ENCODE peak calls at places on chromosomes 11 and 22, in ten cellular contexts. J, I, E, T, B, C, S, P, M and L are unnamed samples.

GRCh38 chr22:50326959-50327710 is at the start of gene DENND6B:
- DNase-seq in J (peak; percentile 77), I (peak; percentile 61), E (peak; percentile 61), T (no peak), B (no peak), C (peak; percentile 13), S (peak; percentile 86), P (peak; percentile 52), M (peak; percentile 71), L (peak; percentile 70)

GRCh38 chr11:134360050-134360835 is 28.5 kb downstream of the GLB1L2 start:
- DNase-seq in J (peak; percentile 4), I (peak; percentile 84), E (peak; percentile 65), T (no peak), B (no peak), C (no peak), S (peak; percentile 98), P (peak; percentile 53), M (peak; percentile 27), L (peak; percentile 55)

GRCh38 chr11:120835601-120836228 is 188.2 kb upstream of the TBCEL start:
- DNase-seq in J (no peak), I (peak; percentile 71), E (no peak), T (no peak), B (no peak), C (no peak), S (no peak), P (no peak), M (peak; percentile 10), L (peak; percentile 73)

GRCh38 chr22:48753752-48754517 is 1073.7 kb downstream of the BRD1 start:
- DNase-seq in J (no peak), I (no peak), E (no peak), T (no peak), B (no peak), C (no peak), S (no peak), P (no peak), M (no peak), L (no peak)

GRCh38 chr11:93025558-93026255 is 56.3 kb downstream of the MTNR1B start:
- DNase-seq in J (no peak), I (no peak), E (no peak), T (no peak), B (no peak), C (no peak), S (no peak), P (no peak), M (peak; percentile 38), L (no peak)

GRCh38 chr11:95832763-95833162 is 42.5 kb downstream of the CEP57 start:
- DNase-seq in J (no peak), I (no peak), E (no peak), T (no peak), B (no peak), C (no peak), S (no peak), P (no peak), M (peak; percentile 16), L (no peak)

GRCh38 chr11:69553416-69554357 is 72.2 kb downstream of the LINC01488 start:
- DNase-seq in J (no peak), I (no peak), E (no peak), T (no peak), B (no peak), C (no peak), S (no peak), P (no peak), M (no peak), L (no peak)

GRCh38 chr22:41285441-41285819 is 557 bp downstream of the RANGAP1 start:
- DNase-seq in J (peak; percentile 95), I (peak; percentile 97), E (peak; percentile 84), T (peak; percentile 0), B (peak; percentile 6), C (no peak), S (peak; percentile 49), P (peak; percentile 92), M (peak; percentile 93), L (peak; percentile 75)

GRCh38 chr11:106695506-106695905 is 322.8 kb downstream of the GUCY1A2 start:
- DNase-seq in J (no peak), I (no peak), E (no peak), T (no peak), B (no peak), C (no peak), S (no peak), P (no peak), M (peak; percentile 54), L (no peak)

GRCh38 chr22:23300476-23300875 is 120.2 kb downstream of the BCR start:
- DNase-seq in J (no peak), I (no peak), E (no peak), T (no peak), B (no peak), C (no peak), S (no peak), P (no peak), M (no peak), L (no peak)

GRCh38 chr11:17388609-17389204 is at the start of gene KCNJ11:
- DNase-seq in J (no peak), I (peak; percentile 14), E (no peak), T (no peak), B (no peak), C (no peak), S (no peak), P (no peak), M (no peak), L (no peak)

GRCh38 chr11:30333405-30333804 is 10.5 kb downstream of the ARL14EP start:
- DNase-seq in J (peak; percentile 7), I (no peak), E (no peak), T (no peak), B (no peak), C (no peak), S (no peak), P (peak; percentile 3), M (no peak), L (no peak)

GRCh38 chr11:75766449-75767227 is 1.9 kb upstream of the DGAT2 start:
- DNase-seq in J (no peak), I (peak; percentile 36), E (no peak), T (no peak), B (no peak), C (no peak), S (no peak), P (no peak), M (no peak), L (peak; percentile 20)

GRCh38 chr22:49825436-49825835 is 2.2 kb downstream of the BRD1 start:
- DNase-seq in J (peak; percentile 34), I (no peak), E (no peak), T (no peak), B (no peak), C (no peak), S (no peak), P (no peak), M (peak; percentile 29), L (no peak)

GRCh38 chr11:78586452-78587046 is 11.9 kb upstream of the NARS2 start:
- DNase-seq in J (no peak), I (no peak), E (no peak), T (no peak), B (no peak), C (no peak), S (no peak), P (no peak), M (peak; percentile 37), L (no peak)

GRCh38 chr22:45442120-45442519 is 28.6 kb downstream of the RIBC2 start:
- DNase-seq in J (no peak), I (no peak), E (no peak), T (no peak), B (no peak), C (no peak), S (no peak), P (no peak), M (no peak), L (no peak)

GRCh38 chr11:111296196-111296595 is 2.1 kb upstream of the POU2AF3 start:
- DNase-seq in J (no peak), I (no peak), E (no peak), T (no peak), B (no peak), C (no peak), S (no peak), P (no peak), M (no peak), L (no peak)

GRCh38 chr22:49763696-49764095 is 64.0 kb downstream of the BRD1 start:
- DNase-seq in J (no peak), I (no peak), E (no peak), T (no peak), B (no peak), C (no peak), S (no peak), P (no peak), M (no peak), L (no peak)

GRCh38 chr11:86781546-86781945 is 18.8 kb upstream of the PRSS23 start:
- DNase-seq in J (no peak), I (no peak), E (no peak), T (no peak), B (no peak), C (no peak), S (peak; percentile 52), P (no peak), M (no peak), L (no peak)

GRCh38 chr11:2933376-2934056 is 4.3 kb upstream of the PHLDA2 start:
- DNase-seq in J (peak; percentile 95), I (peak; percentile 72), E (peak; percentile 25), T (no peak), B (peak; percentile 86), C (no peak), S (peak; percentile 56), P (peak; percentile 58), M (peak; percentile 95), L (no peak)

GRCh38 chr11:34192481-34193401 is 87.3 kb downstream of the NAT10 start:
- DNase-seq in J (peak; percentile 89), I (peak; percentile 51), E (no peak), T (peak; percentile 11), B (peak; percentile 33), C (no peak), S (no peak), P (no peak), M (peak; percentile 99), L (no peak)

GRCh38 chr11:83284501-83285051 is 1.6 kb downstream of the CCDC90B start:
- DNase-seq in J (no peak), I (no peak), E (no peak), T (no peak), B (no peak), C (no peak), S (no peak), P (no peak), M (no peak), L (no peak)

GRCh38 chr11:9617960-9618359 is 44.5 kb downstream of the WEE1 start:
- DNase-seq in J (peak; percentile 71), I (no peak), E (no peak), T (no peak), B (no peak), C (no peak), S (no peak), P (no peak), M (no peak), L (no peak)

GRCh38 chr11:1393038-1393710 is 3.4 kb downstream of the BRSK2 start:
- DNase-seq in J (no peak), I (no peak), E (no peak), T (no peak), B (no peak), C (no peak), S (no peak), P (no peak), M (no peak), L (no peak)

GRCh38 chr11:126410649-126411048 is 55.2 kb downstream of the ST3GAL4 start:
- DNase-seq in J (no peak), I (no peak), E (no peak), T (no peak), B (no peak), C (no peak), S (no peak), P (no peak), M (peak; percentile 47), L (no peak)

GRCh38 chr11:22426915-22427314 is 88.7 kb downstream of the SLC17A6 start:
- DNase-seq in J (no peak), I (no peak), E (no peak), T (no peak), B (no peak), C (no peak), S (no peak), P (no peak), M (no peak), L (no peak)

GRCh38 chr11:74011360-74012071 is 2.6 kb upstream of the UCP3 start:
- DNase-seq in J (no peak), I (peak; percentile 72), E (peak; percentile 38), T (no peak), B (no peak), C (no peak), S (no peak), P (peak; percentile 66), M (no peak), L (peak; percentile 79)

GRCh38 chr11:85627332-85627997 is at the start of gene DLG2:
- DNase-seq in J (peak; percentile 63), I (peak; percentile 34), E (no peak), T (no peak), B (no peak), C (no peak), S (no peak), P (no peak), M (peak; percentile 58), L (no peak)